ENCODE peak calls at places on chromosomes 7 and 10, in seven cellular contexts. A is mesendoderm, J is mesenchymal stem cell, N is IMR-90, W is H1, H is H9, X is trophoblast cell. S is an unnamed sample.

GRCh38 chr10:68223535-68224165 is 8.3 kb downstream of the ATOH7 start:
- DNase-seq in A (peak), J (no peak), N (no peak), W (no peak), H (peak), X (no peak), S (no peak)

GRCh38 chr10:132916956-132917666 is 25.3 kb downstream of the CFAP46 start:
- DNase-seq in A (no peak), J (no peak), N (no peak), W (no peak), H (no peak), X (no peak), S (no peak)

GRCh38 chr7:142885311-142886230 is at the start of gene TRPV6:
- DNase-seq in A (peak), J (no peak), N (no peak), W (peak), H (peak), X (peak), S (no peak)

GRCh38 chr7:65840446-65840845 is 32.4 kb upstream of the VKORC1L1 start:
- DNase-seq in A (peak), J (no peak), N (no peak), W (no peak), H (peak), X (no peak), S (no peak)

GRCh38 chr7:44097064-44097932 is 6.8 kb upstream of the AEBP1 start:
- DNase-seq in A (no peak), J (no peak), N (no peak), W (no peak), H (no peak), X (no peak), S (no peak)

GRCh38 chr10:86195521-86195920 is 171.1 kb downstream of the GRID1 start:
- DNase-seq in A (no peak), J (no peak), N (no peak), W (no peak), H (no peak), X (no peak), S (no peak)

GRCh38 chr7:121447191-121447920 is 51.2 kb upstream of the FAM3C start:
- DNase-seq in A (no peak), J (no peak), N (no peak), W (no peak), H (no peak), X (no peak), S (no peak)

GRCh38 chr7:136685506-136685905 is 182.9 kb upstream of the CHRM2 start:
- DNase-seq in A (no peak), J (no peak), N (no peak), W (no peak), H (no peak), X (peak), S (no peak)

GRCh38 chr7:124652237-124652636 is 113.4 kb downstream of the GPR37 start:
- DNase-seq in A (no peak), J (peak), N (peak), W (no peak), H (no peak), X (no peak), S (no peak)

GRCh38 chr10:18261063-18261462 is 120.8 kb downstream of the CACNB2 start:
- DNase-seq in A (no peak), J (no peak), N (no peak), W (no peak), H (no peak), X (no peak), S (no peak)

GRCh38 chr10:15152556-15152955 is 15.9 kb downstream of the NMT2 start:
- DNase-seq in A (no peak), J (no peak), N (no peak), W (no peak), H (no peak), X (no peak), S (no peak)

GRCh38 chr7:98107313-98107691 is 640 bp downstream of the LMTK2 start:
- DNase-seq in A (no peak), J (no peak), N (no peak), W (no peak), H (no peak), X (no peak), S (no peak)

GRCh38 chr7:44308741-44309270 is 16.6 kb downstream of the CAMK2B start:
- DNase-seq in A (no peak), J (no peak), N (no peak), W (no peak), H (no peak), X (no peak), S (no peak)

GRCh38 chr10:50937230-50937907 is 51.9 kb upstream of the A1CF start:
- DNase-seq in A (peak), J (peak), N (peak), W (no peak), H (no peak), X (no peak), S (no peak)

GRCh38 chr10:100370561-100370975 is 23.5 kb downstream of the SCD start:
- DNase-seq in A (no peak), J (peak), N (peak), W (no peak), H (no peak), X (peak), S (no peak)

GRCh38 chr7:130149575-130150139 is 55.5 kb downstream of the TMEM209 start:
- DNase-seq in A (no peak), J (no peak), N (no peak), W (no peak), H (no peak), X (no peak), S (no peak)

GRCh38 chr7:80699030-80699638 is 60.7 kb downstream of the CD36 start:
- DNase-seq in A (peak), J (peak), N (peak), W (no peak), H (no peak), X (no peak), S (peak)

GRCh38 chr7:157009170-157009777 is 1.2 kb downstream of the MNX1 start:
- DNase-seq in A (peak), J (no peak), N (no peak), W (no peak), H (no peak), X (no peak), S (no peak)

GRCh38 chr7:131652194-131652593 is 95.8 kb upstream of the PODXL start:
- DNase-seq in A (no peak), J (no peak), N (no peak), W (no peak), H (no peak), X (no peak), S (no peak)

GRCh38 chr7:136741941-136742340 is 126.5 kb upstream of the CHRM2 start:
- DNase-seq in A (no peak), J (peak), N (no peak), W (no peak), H (no peak), X (no peak), S (no peak)

GRCh38 chr10:110067960-110068770 is 60.4 kb downstream of the ADD3 start:
- DNase-seq in A (peak), J (no peak), N (no peak), W (no peak), H (no peak), X (no peak), S (no peak)

GRCh38 chr10:92328999-92329398 is 38.0 kb downstream of the MARCHF5 start:
- DNase-seq in A (no peak), J (no peak), N (no peak), W (no peak), H (no peak), X (peak), S (no peak)

GRCh38 chr7:104156842-104157277 is 51.0 kb downstream of the ORC5 start:
- DNase-seq in A (peak), J (peak), N (peak), W (no peak), H (no peak), X (no peak), S (no peak)

GRCh38 chr7:115734643-115735042 is 295.9 kb downstream of the TFEC start:
- DNase-seq in A (no peak), J (no peak), N (no peak), W (no peak), H (no peak), X (no peak), S (no peak)

GRCh38 chr10:116836902-116837513 is 12.3 kb upstream of the ENO4 start:
- DNase-seq in A (no peak), J (peak), N (no peak), W (no peak), H (no peak), X (no peak), S (no peak)

GRCh38 chr10:6151087-6151977 is 51.4 kb upstream of the PFKFB3 start:
- DNase-seq in A (peak), J (peak), N (peak), W (peak), H (peak), X (peak), S (no peak)

GRCh38 chr7:149427096-149427680 is 33.7 kb downstream of the ZNF777 start:
- DNase-seq in A (peak), J (peak), N (no peak), W (no peak), H (no peak), X (no peak), S (no peak)

GRCh38 chr7:47601119-47601880 is 19.4 kb upstream of the TNS3 start:
- DNase-seq in A (no peak), J (peak), N (peak), W (no peak), H (no peak), X (peak), S (no peak)

GRCh38 chr10:123942114-123942513 is 50.5 kb upstream of the CPXM2 start:
- DNase-seq in A (peak), J (no peak), N (no peak), W (no peak), H (peak), X (no peak), S (no peak)

GRCh38 chr7:87445897-87446296 is 29.6 kb downstream of the ABCB4 start:
- DNase-seq in A (no peak), J (no peak), N (no peak), W (no peak), H (no peak), X (no peak), S (no peak)

GRCh38 chr10:73841526-73842285 is 30.3 kb upstream of the NDST2 start:
- DNase-seq in A (no peak), J (peak), N (peak), W (no peak), H (no peak), X (no peak), S (no peak)

GRCh38 chr10:69958232-69958902 is 94.3 kb upstream of the MACROH2A2 start:
- DNase-seq in A (peak), J (peak), N (peak), W (no peak), H (peak), X (peak), S (no peak)

DNA sequence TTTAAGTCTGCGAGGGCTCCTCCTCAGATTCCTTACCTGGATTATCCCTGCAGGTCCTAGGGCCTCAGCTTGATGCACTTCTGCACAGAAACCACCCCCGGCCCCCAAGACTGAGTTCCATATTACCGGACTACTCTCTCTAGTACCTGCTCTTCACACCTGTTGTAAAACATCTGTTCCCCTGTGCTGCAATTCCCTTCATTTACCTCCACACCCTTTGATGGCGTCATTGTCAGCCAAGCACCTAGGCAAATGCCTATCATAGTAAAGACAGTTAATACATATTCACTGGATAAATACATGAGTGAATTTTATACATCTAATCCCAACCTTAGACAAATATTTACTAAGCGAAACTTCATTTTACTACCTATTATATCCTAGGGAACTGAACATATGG is 275.5 kb downstream of the PLXDC2 start:
- DNase-seq in A (no peak), J (no peak), N (no peak), W (no peak), H (no peak), X (no peak), S (no peak)
- H4K8ac ChIP-seq in A (no peak), J (no peak), N (no peak), W (no peak), H (no peak), X (no peak), S (no peak)

GRCh38 chr7:29989257-29989995 is at the start of gene SCRN1:
- DNase-seq in A (peak), J (peak), N (peak), W (no peak), H (peak), X (no peak), S (peak)

GRCh38 chr7:29990931-29991330 is 1.3 kb upstream of the SCRN1 start:
- DNase-seq in A (no peak), J (no peak), N (no peak), W (no peak), H (no peak), X (no peak), S (no peak)

GRCh38 chr7:29987083-29987482 is 2.5 kb downstream of the SCRN1 start:
- DNase-seq in A (no peak), J (peak), N (peak), W (no peak), H (no peak), X (no peak), S (no peak)

GRCh38 chr7:29988391-29989256 is 977 bp downstream of the SCRN1 start:
- DNase-seq in A (peak), J (peak), N (peak), W (no peak), H (peak), X (no peak), S (peak)

DNA sequence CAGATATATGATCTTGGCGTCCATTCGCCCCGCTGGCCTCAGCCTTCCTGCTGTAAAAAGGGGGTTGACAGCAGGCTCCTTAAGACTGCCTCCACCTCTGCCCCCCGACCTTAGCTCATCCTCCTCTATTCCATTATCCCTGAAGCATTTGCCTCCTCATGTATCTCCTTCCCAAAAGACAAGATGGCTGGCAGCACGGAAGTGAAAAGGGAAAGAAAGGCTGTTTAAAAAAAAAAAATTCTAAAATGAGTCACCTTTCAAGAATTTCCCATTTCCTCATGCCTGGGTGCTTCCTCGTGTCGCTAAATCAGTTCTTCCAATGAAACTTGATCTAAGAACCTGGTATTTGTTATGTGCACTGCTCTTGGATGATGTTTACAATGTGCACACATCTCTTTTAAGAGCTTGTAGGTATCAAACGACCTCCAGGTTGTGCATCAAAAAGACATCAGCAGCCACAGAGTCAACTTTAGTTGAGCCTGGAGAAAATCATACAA is 1.7 kb downstream of the SCRN1 start:
- DNase-seq in A (peak), J (peak), N (peak), W (no peak), H (no peak), X (no peak), S (peak)
- H3K9ac ChIP-seq in A (peak), J (peak), N (no peak), W (no peak), H (peak), X (no peak), S (no peak)

DNA sequence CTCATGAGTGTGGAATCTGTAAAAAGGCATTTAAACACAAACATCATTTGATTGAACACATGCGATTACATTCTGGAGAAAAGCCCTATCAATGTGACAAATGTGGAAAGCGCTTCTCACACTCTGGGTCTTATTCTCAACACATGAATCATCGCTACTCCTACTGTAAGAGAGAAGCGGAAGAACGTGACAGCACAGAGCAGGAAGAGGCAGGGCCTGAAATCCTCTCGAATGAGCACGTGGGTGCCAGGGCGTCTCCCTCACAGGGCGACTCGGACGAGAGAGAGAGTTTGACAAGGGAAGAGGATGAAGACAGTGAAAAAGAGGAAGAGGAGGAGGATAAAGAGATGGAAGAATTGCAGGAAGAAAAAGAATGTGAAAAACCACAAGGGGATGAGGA is 207.7 kb downstream of the ZEB1 start:
- DNase-seq in A (peak), J (no peak), N (peak), W (no peak), H (no peak), X (no peak), S (no peak)
- H4K8ac ChIP-seq in A (no peak), J (no peak), N (no peak), W (no peak), H (no peak), X (no peak), S (no peak)

GRCh38 chr10:113712024-113712423 is 32.3 kb downstream of the CASP7 start:
- DNase-seq in A (no peak), J (no peak), N (no peak), W (no peak), H (no peak), X (no peak), S (no peak)

GRCh38 chr10:113706623-113707022 is 26.9 kb downstream of the CASP7 start:
- DNase-seq in A (no peak), J (no peak), N (no peak), W (no peak), H (no peak), X (no peak), S (no peak)

GRCh38 chr10:113708640-113709039 is 28.9 kb downstream of the CASP7 start:
- DNase-seq in A (no peak), J (peak), N (no peak), W (no peak), H (no peak), X (no peak), S (no peak)

GRCh38 chr10:113711142-113711541 is 31.4 kb downstream of the CASP7 start:
- DNase-seq in A (peak), J (no peak), N (no peak), W (no peak), H (no peak), X (no peak), S (no peak)

DNA sequence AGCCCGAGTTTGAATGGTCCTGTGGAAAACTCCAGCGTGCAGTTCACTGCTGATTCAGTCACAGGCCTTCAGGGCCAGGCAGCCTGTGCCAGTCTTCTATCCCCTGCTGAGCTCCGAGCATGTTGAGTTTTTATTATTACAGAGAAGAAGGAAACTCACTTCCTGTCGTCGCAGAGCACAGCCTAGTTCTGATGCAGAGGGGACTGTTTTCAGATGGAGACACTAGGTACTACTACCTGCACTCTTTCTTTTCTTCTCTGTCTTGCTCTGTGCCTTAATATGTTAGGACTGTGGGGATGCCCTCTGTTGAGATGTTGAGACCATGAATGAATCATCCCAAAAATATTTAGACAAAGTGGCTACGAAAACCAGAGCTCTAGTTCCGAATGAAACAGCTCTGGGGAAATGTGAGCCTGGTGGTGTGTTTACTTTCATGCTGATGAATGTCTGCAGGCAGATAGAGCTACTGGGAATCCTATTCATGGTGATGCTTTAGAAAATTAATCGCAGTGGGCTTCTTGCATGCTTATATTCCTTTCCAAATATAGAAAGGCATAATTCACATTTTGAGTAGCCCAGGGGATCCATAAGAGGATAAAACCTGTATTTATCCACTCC is 29.6 kb downstream of the CASP7 start:
- DNase-seq in A (peak), J (peak), N (peak), W (no peak), H (no peak), X (no peak), S (no peak)
- H3K9ac ChIP-seq in A (no peak), J (peak), N (no peak), W (no peak), H (no peak), X (no peak), S (no peak)

GRCh38 chr10:44878704-44879530 is 32.2 kb upstream of the TMEM72 start:
- DNase-seq in A (peak), J (peak), N (peak), W (peak), H (peak), X (peak), S (peak)

GRCh38 chr10:44874176-44874575 is 37.0 kb upstream of the TMEM72 start:
- DNase-seq in A (no peak), J (no peak), N (no peak), W (no peak), H (no peak), X (no peak), S (no peak)

DNA sequence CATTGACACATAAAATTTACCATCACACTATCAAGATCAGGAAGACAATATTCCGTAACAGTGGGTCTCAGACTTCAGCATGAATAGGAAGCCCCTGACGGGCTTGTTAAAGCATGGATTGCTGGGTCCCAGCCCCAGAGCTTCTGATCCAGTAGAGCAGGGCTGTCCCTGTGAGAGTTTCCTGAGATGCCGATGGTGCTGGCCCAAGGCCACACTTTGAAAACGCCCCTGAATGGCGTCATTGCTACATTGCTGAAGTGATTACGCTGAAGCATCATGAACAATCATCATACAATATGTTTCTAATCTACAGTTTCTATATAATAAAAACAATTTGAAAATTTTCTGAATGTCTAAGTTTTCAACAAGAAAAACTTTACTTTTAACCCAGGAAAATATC is 38.0 kb upstream of the TMEM72 start:
- DNase-seq in A (no peak), J (no peak), N (peak), W (no peak), H (no peak), X (no peak), S (no peak)
- H4K8ac ChIP-seq in A (no peak), J (no peak), N (no peak), W (no peak), H (no peak), X (no peak), S (no peak)